ENCODE peak calls at places on chromosomes 3 and 15, in four cellular contexts. Y is RWPE1, H is ecto neural progenitor cell, G is NCI-H748 treated with DMSO at 0.1 percent for 48 hours. W is an unnamed sample.

GRCh38 chr15:68484696-68485400 is 52.9 kb upstream of the ITGA11 start:
- DNase-seq in Y (no peak), H (no peak), G (no peak), W (no peak)

GRCh38 chr3:153944084-153944483 is 177.1 kb upstream of the ARHGEF26 start:
- DNase-seq in Y (no peak), H (no peak), G (no peak), W (no peak)

GRCh38 chr3:129727707-129728106 is 121.2 kb upstream of the PLXND1 start:
- DNase-seq in Y (no peak), H (no peak), G (no peak), W (no peak)

GRCh38 chr3:23580337-23580736 is 225.4 kb upstream of the UBE2E1 start:
- DNase-seq in Y (peak; percentile 23), H (no peak), G (no peak), W (no peak)

GRCh38 chr3:132135628-132136333 is 101.0 kb upstream of the CPNE4 start:
- DNase-seq in Y (peak; percentile 92), H (no peak), G (no peak), W (no peak)

GRCh38 chr15:57019496-57020160 is 101.2 kb downstream of the TCF12 start:
- DNase-seq in Y (no peak), H (no peak), G (no peak), W (no peak)

GRCh38 chr3:175672119-175672689 is 813.1 kb downstream of the NAALADL2 start:
- DNase-seq in Y (no peak), H (no peak), G (no peak), W (no peak)

GRCh38 chr15:70436428-70436827 is 326.9 kb downstream of the UACA start:
- DNase-seq in Y (no peak), H (no peak), G (no peak), W (no peak)

GRCh38 chr15:43410572-43411214 is 39.8 kb downstream of the TUBGCP4 start:
- DNase-seq in Y (no peak), H (no peak), G (no peak), W (no peak)

GRCh38 chr3:38507120-38507519 is 11.0 kb downstream of the EXOG start:
- DNase-seq in Y (no peak), H (no peak), G (no peak), W (no peak)

GRCh38 chr15:90174140-90174891 is 26.8 kb upstream of the SEMA4B start:
- DNase-seq in Y (no peak), H (no peak), G (no peak), W (no peak)

GRCh38 chr3:38168988-38169363 is 3.6 kb downstream of the OXSR1 start:
- DNase-seq in Y (no peak), H (no peak), G (no peak), W (no peak)

GRCh38 chr15:50463423-50464358 is 39.5 kb downstream of the USP8 start:
- DNase-seq in Y (no peak), H (no peak), G (no peak), W (no peak)

GRCh38 chr15:37981781-37982180 is 47.3 kb downstream of the TMCO5A start:
- DNase-seq in Y (peak; percentile 14), H (no peak), G (no peak), W (no peak)

GRCh38 chr3:13579089-13579488 is 30.2 kb downstream of the FBLN2 start:
- DNase-seq in Y (peak; percentile 16), H (no peak), G (no peak), W (no peak)

GRCh38 chr3:128188326-128188725 is 35.0 kb downstream of the EEFSEC start:
- DNase-seq in Y (no peak), H (no peak), G (no peak), W (no peak)

GRCh38 chr15:42155546-42156265 is 730 bp downstream of the PLA2G4F start:
- DNase-seq in Y (no peak), H (no peak), G (no peak), W (no peak)

GRCh38 chr15:69729167-69729748 is 276.6 kb downstream of the RPLP1 start:
- DNase-seq in Y (peak; percentile 32), H (no peak), G (no peak), W (peak; percentile 56)

GRCh38 chr15:39710681-39711080 is 72.0 kb downstream of the FSIP1 start:
- DNase-seq in Y (no peak), H (no peak), G (no peak), W (no peak)

GRCh38 chr3:53845881-53846133 is 412 bp downstream of the CHDH start:
- DNase-seq in Y (peak; percentile 4), H (no peak), G (no peak), W (no peak)

GRCh38 chr3:14374444-14374883 is 27.9 kb upstream of the SLC6A6 start:
- DNase-seq in Y (no peak), H (no peak), G (no peak), W (no peak)

GRCh38 chr3:132654190-132654589 is 5.4 kb downstream of the ACAD11 start:
- DNase-seq in Y (no peak), H (no peak), G (peak; percentile 3), W (no peak)

GRCh38 chr3:113092746-113093145 is 102.0 kb downstream of the GTPBP8 start:
- DNase-seq in Y (no peak), H (no peak), G (no peak), W (no peak)

GRCh38 chr15:60507596-60508424 is 28.9 kb upstream of the ICE2 start:
- DNase-seq in Y (peak; percentile 66), H (no peak), G (peak; percentile 36), W (no peak)

GRCh38 chr3:50261505-50261904 is 7.4 kb upstream of the SEMA3B start:
- DNase-seq in Y (no peak), H (no peak), G (no peak), W (no peak)

GRCh38 chr3:138434276-138434874 is at the start of gene ESYT3:
- DNase-seq in Y (peak; percentile 89), H (peak; percentile 81), G (peak; percentile 13), W (peak; percentile 56)

GRCh38 chr3:100040446-100040845 is 73.9 kb downstream of the FILIP1L start:
- DNase-seq in Y (no peak), H (no peak), G (no peak), W (no peak)

GRCh38 chr15:36826948-36827347 is 247.5 kb downstream of the CDIN1 start:
- DNase-seq in Y (no peak), H (no peak), G (no peak), W (no peak)

GRCh38 chr15:68699881-68700394 is 120.8 kb downstream of the ANP32A start:
- DNase-seq in Y (no peak), H (no peak), G (no peak), W (no peak)

GRCh38 chr3:9229886-9230285 is 19.6 kb downstream of the SRGAP3 start:
- DNase-seq in Y (no peak), H (no peak), G (no peak), W (no peak)

GRCh38 chr3:109275702-109276293 is 40.5 kb downstream of the DPPA2 start:
- DNase-seq in Y (peak; percentile 23), H (peak; percentile 72), G (no peak), W (peak; percentile 55)

GRCh38 chr3:58528629-58529028 is 8.4 kb downstream of the ACOX2 start:
- DNase-seq in Y (peak; percentile 61), H (no peak), G (no peak), W (no peak)

W was measured in glutamatergic neuron.